ENCODE peak calls at places on chromosome 12, in ten cellular contexts. L is HAP-1, F is EH, Z is COR-L47, Q is NCI-H2081, R is aorta, M is GM20000, Y is Kasumi-1, C is HuH-7.5, A is sciatic nerve. W is an unnamed sample.
A peak's percentile ranks its signal among the peaks of the same experiment; 100 is the strongest.

GRCh38 chr12:112759786-112760185 is 31.8 kb upstream of the RPH3A start:
- DNase-seq in A (no peak), R (no peak), Q (no peak), Z (no peak), M (no peak), Y (no peak), L (no peak), F (no peak), C (no peak), W (no peak)

GRCh38 chr12:76028649-76029277 is 2.8 kb downstream of the PHLDA1 start:
- DNase-seq in F (peak; percentile 29), Q (no peak), M (no peak), Y (no peak), Z (no peak), L (no peak), C (no peak), R (no peak), A (no peak), W (no peak)

GRCh38 chr12:2382391-2383155 is 329.8 kb downstream of the CACNA1C start:
- DNase-seq in L (no peak), F (peak; percentile 55), C (no peak), A (no peak), Q (no peak), M (no peak), Z (no peak), Y (peak; percentile 22), R (no peak), W (no peak)

GRCh38 chr12:41966916-41967315 is 177.8 kb downstream of the GXYLT1 start:
- DNase-seq in M (no peak), Y (no peak), Z (no peak), F (no peak), C (no peak), L (no peak), R (no peak), A (no peak), Q (no peak), W (no peak)

GRCh38 chr12:78457951-78458350 is 406.6 kb upstream of the SYT1 start:
- DNase-seq in R (no peak), A (no peak), F (no peak), Q (no peak), Y (peak; percentile 71), M (peak; percentile 19), L (no peak), Z (no peak), C (no peak), W (peak; percentile 5)

GRCh38 chr12:6141048-6141447 is 16.6 kb upstream of the VWF start:
- DNase-seq in Z (no peak), Q (no peak), Y (peak; percentile 19), F (peak; percentile 43), A (no peak), L (no peak), R (peak; percentile 70), M (peak; percentile 51), C (no peak), W (peak; percentile 75)

GRCh38 chr12:13313886-13314285 is 117.4 kb downstream of the EMP1 start:
- DNase-seq in L (no peak), Y (no peak), Q (no peak), F (peak; percentile 2), Z (no peak), C (no peak), M (no peak), A (no peak), R (no peak), W (no peak)

GRCh38 chr12:119659289-119659897 is 8.5 kb upstream of the PRKAB1 start:
- DNase-seq in L (peak; percentile 28), R (no peak), Q (no peak), Z (peak; percentile 15), C (peak; percentile 27), A (no peak), Y (peak; percentile 68), M (peak; percentile 61), F (peak; percentile 45), W (peak; percentile 49)

GRCh38 chr12:48084066-48084465 is 21.8 kb downstream of the SENP1 start:
- DNase-seq in C (no peak), L (peak; percentile 23), Q (no peak), A (no peak), F (peak; percentile 44), Y (peak; percentile 45), R (no peak), M (no peak), Z (no peak), W (peak; percentile 29)

GRCh38 chr12:68420225-68421008 is 88.3 kb upstream of the MDM1 start:
- DNase-seq in C (no peak), Z (no peak), Y (no peak), R (no peak), Q (no peak), L (no peak), A (no peak), F (peak; percentile 22), M (no peak), W (no peak)

GRCh38 chr12:94507455-94507854 is 47.8 kb upstream of the CEP83 start:
- DNase-seq in R (no peak), C (no peak), A (no peak), Y (no peak), Z (no peak), M (no peak), Q (no peak), L (no peak), F (no peak), W (no peak)

W was measured in AML-193.